ENCODE peak calls at places on chromosomes 3 and 15, in four cellular contexts. X is activated B cell treated with CpG ODN at 0.5 μM for 24 hours, E is fibroblast of pulmonary artery, I is endothelial cell of umbilical vein. P is an unnamed sample.

GRCh38 chr15:80875568-80875967 is 96.4 kb downstream of the CEMIP start:
- DNase-seq in X (no peak), E (peak; percentile 11), I (no peak), P (no peak)

GRCh38 chr15:56736308-56736707 is 3.0 kb upstream of the ZNF280D start:
- DNase-seq in X (no peak), E (peak; percentile 90), I (peak; percentile 57), P (no peak)

GRCh38 chr3:24953060-24953771 is 458.6 kb upstream of the THRB start:
- DNase-seq in X (no peak), E (no peak), I (no peak), P (no peak)

GRCh38 chr15:68256675-68257450 is 20.7 kb upstream of the FEM1B start:
- DNase-seq in X (peak; percentile 20), E (peak; percentile 97), I (peak; percentile 76), P (peak; percentile 87)

GRCh38 chr3:143727391-143727790 is 120.9 kb downstream of the SLC9A9 start:
- DNase-seq in X (no peak), E (peak; percentile 1), I (no peak), P (no peak)

GRCh38 chr3:129352045-129352444 is 73.4 kb downstream of the HMCES start:
- DNase-seq in X (no peak), E (no peak), I (no peak), P (no peak)

GRCh38 chr15:44782516-44782915 is 46.2 kb downstream of the TRIM69 start:
- DNase-seq in X (no peak), E (no peak), I (no peak), P (no peak)

GRCh38 chr3:113212155-113212844 is 943 bp downstream of the BOC start:
- DNase-seq in X (no peak), E (peak; percentile 30), I (peak; percentile 16), P (no peak)

GRCh38 chr15:57198654-57199241 is 177.6 kb upstream of the CGNL1 start:
- DNase-seq in X (no peak), E (no peak), I (peak; percentile 67), P (no peak)

GRCh38 chr3:65107174-65107573 is 419.4 kb upstream of the ADAMTS9 start:
- DNase-seq in X (no peak), E (peak; percentile 83), I (peak; percentile 72), P (no peak)

GRCh38 chr3:183775781-183776180 is 49.6 kb downstream of the MAP6D1 start:
- DNase-seq in X (no peak), E (no peak), I (no peak), P (no peak)

GRCh38 chr15:57138260-57138895 is 219.9 kb downstream of the TCF12 start:
- DNase-seq in X (no peak), E (peak; percentile 88), I (peak; percentile 75), P (no peak)

GRCh38 chr3:174125267-174125844 is 727.8 kb downstream of the NLGN1 start:
- DNase-seq in X (no peak), E (peak; percentile 43), I (peak; percentile 60), P (no peak)
- TF ChIP-seq CTCF in X (no peak), E (peak; percentile 61), I (peak; percentile 54), P (no peak)

DNA sequence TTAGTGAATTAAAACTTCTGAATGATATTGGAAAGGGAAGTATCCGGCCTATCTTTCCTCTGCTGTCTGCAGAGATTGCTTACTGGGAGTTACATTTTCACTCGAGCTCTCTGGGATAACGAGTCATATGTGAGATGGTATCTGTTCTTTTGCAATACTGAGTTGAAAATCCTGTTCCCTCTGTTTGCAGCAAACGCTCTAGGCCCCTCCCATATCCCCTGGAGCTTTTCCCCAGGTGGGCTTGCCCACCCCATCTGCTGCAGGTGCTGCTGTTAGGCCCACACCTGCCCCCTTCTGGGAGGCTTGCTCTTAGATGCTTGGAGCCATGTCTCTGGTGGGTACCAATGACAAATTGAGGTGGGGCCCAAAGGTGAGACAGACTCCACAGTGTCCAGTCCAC is 42.7 kb upstream of the MTMR10 start:
- DNase-seq in X (no peak), E (no peak), I (no peak), P (no peak)
- TF ChIP-seq CTCF in X (no peak), E (no peak), I (no peak), P (no peak)

DNA sequence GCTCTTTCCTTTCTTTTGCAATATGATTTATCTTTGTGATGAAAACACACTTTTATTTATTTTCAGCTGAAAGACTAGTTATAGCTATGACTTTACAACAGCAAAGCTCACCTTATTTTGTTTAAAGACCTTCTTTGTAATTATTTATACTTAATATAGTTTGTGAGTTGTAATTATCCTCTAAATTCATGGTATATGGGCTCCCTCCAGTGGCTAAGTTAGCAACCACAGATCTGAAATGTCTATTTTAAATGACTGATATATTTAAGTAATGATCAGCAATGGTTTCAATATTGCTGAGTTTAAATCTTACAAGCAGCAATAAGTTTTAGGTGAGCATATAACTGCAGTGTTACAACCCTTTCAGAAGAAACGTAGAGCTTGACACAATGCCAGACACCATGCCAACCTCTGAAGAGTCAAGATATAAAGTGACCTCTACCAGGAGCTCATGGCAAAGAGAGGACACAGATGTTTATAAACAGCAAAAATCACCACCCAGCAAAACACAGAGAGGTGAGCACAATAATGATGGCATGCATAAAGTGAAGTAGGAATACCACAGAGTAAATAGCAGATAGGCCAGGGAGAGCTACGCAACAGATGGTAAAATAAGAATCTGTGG is 143.6 kb upstream of the ZNF385D start:
- DNase-seq in X (no peak), E (peak; percentile 57), I (peak; percentile 17), P (no peak)
- TF ChIP-seq CTCF in X (no peak), E (peak; percentile 62), I (no peak), P (no peak)

GRCh38 chr3:127037021-127037400 is 54.1 kb downstream of the PLXNA1 start:
- DNase-seq in X (no peak), E (no peak), I (no peak), P (peak; percentile 29)
- TF ChIP-seq CTCF in X (no peak), E (no peak), I (no peak), P (no peak)

GRCh38 chr3:67384790-67385397 is 269.5 kb downstream of the SUCLG2 start:
- DNase-seq in X (no peak), E (peak; percentile 74), I (peak; percentile 45), P (no peak)
- TF ChIP-seq CTCF in X (no peak), E (peak; percentile 81), I (peak; percentile 71), P (peak; percentile 47)

GRCh38 chr15:42584031-42584765 is 8.8 kb downstream of the STARD9 start:
- DNase-seq in X (no peak), E (no peak), I (peak; percentile 45), P (no peak)

GRCh38 chr15:42577514-42578031 is 2.2 kb downstream of the STARD9 start:
- DNase-seq in X (no peak), E (peak; percentile 60), I (no peak), P (no peak)

GRCh38 chr15:42582569-42583235 is 7.3 kb downstream of the STARD9 start:
- DNase-seq in X (no peak), E (no peak), I (no peak), P (no peak)

GRCh38 chr15:42578984-42579537 is 3.7 kb downstream of the STARD9 start:
- DNase-seq in X (no peak), E (no peak), I (no peak), P (no peak)

GRCh38 chr15:42581272-42581730 is 5.9 kb downstream of the STARD9 start:
- DNase-seq in X (peak; percentile 66), E (peak; percentile 70), I (peak; percentile 87), P (peak; percentile 73)
- TF ChIP-seq CTCF in X (no peak), E (no peak), I (no peak), P (no peak)

P was measured in CD14-positive monocyte.